ENCODE peak calls at places on chromosomes 7 and 10, in seven cellular contexts. One of them, this sample, is unnamed.

GRCh38 chr10:33114451-33114944 is 156.5 kb upstream of the ITGB1 start:
- DNase-seq in uterus: no peak
- DNase-seq in gastrocnemius medialis: no peak
- DNase-seq in HCT116: no peak
- DNase-seq in cardiac muscle cell: no peak
- DNase-seq in tibial artery: no peak
- DNase-seq in GM23338: no peak
- DNase-seq in this sample: no peak

GRCh38 chr10:63217120-63217605 is 84.0 kb downstream of the NRBF2 start:
- DNase-seq in GM23338: peak
- DNase-seq in uterus: no peak
- DNase-seq in gastrocnemius medialis: no peak
- DNase-seq in tibial artery: no peak
- DNase-seq in cardiac muscle cell: peak
- DNase-seq in HCT116: peak
- DNase-seq in this sample: peak

GRCh38 chr10:114491933-114492332 is 87.6 kb upstream of the AFAP1L2 start:
- DNase-seq in GM23338: no peak
- DNase-seq in uterus: peak
- DNase-seq in gastrocnemius medialis: no peak
- DNase-seq in HCT116: no peak
- DNase-seq in tibial artery: no peak
- DNase-seq in cardiac muscle cell: no peak
- DNase-seq in this sample: no peak

GRCh38 chr10:103695584-103696005 is 159.8 kb downstream of the SH3PXD2A start:
- DNase-seq in cardiac muscle cell: no peak
- DNase-seq in uterus: peak
- DNase-seq in HCT116: no peak
- DNase-seq in gastrocnemius medialis: no peak
- DNase-seq in GM23338: no peak
- DNase-seq in tibial artery: peak
- DNase-seq in this sample: peak

GRCh38 chr7:67438174-67438837 is 441.7 kb downstream of the TYW1 start:
- DNase-seq in gastrocnemius medialis: no peak
- DNase-seq in GM23338: no peak
- DNase-seq in uterus: no peak
- DNase-seq in tibial artery: no peak
- DNase-seq in cardiac muscle cell: no peak
- DNase-seq in HCT116: no peak
- DNase-seq in this sample: no peak

GRCh38 chr10:60069311-60069710 is 163.0 kb upstream of the CCDC6 start:
- DNase-seq in tibial artery: no peak
- DNase-seq in HCT116: no peak
- DNase-seq in cardiac muscle cell: no peak
- DNase-seq in GM23338: no peak
- DNase-seq in uterus: no peak
- DNase-seq in gastrocnemius medialis: no peak
- DNase-seq in this sample: no peak

GRCh38 chr10:117938104-117938503 is 108.6 kb downstream of the RAB11FIP2 start:
- DNase-seq in uterus: no peak
- DNase-seq in HCT116: no peak
- DNase-seq in GM23338: no peak
- DNase-seq in gastrocnemius medialis: no peak
- DNase-seq in tibial artery: no peak
- DNase-seq in cardiac muscle cell: no peak
- DNase-seq in this sample: no peak

GRCh38 chr10:98205351-98205750 is 62.6 kb downstream of the LOXL4 start:
- DNase-seq in gastrocnemius medialis: no peak
- DNase-seq in tibial artery: no peak
- DNase-seq in uterus: no peak
- DNase-seq in GM23338: no peak
- DNase-seq in HCT116: no peak
- DNase-seq in cardiac muscle cell: no peak
- DNase-seq in this sample: no peak

GRCh38 chr10:51965451-51965850 is 266.1 kb upstream of the CSTF2T start:
- DNase-seq in gastrocnemius medialis: no peak
- DNase-seq in tibial artery: no peak
- DNase-seq in GM23338: no peak
- DNase-seq in uterus: no peak
- DNase-seq in cardiac muscle cell: no peak
- DNase-seq in HCT116: no peak
- DNase-seq in this sample: no peak

GRCh38 chr7:30612658-30613265 is 18.1 kb downstream of the GARS1 start:
- DNase-seq in GM23338: no peak
- DNase-seq in cardiac muscle cell: no peak
- DNase-seq in HCT116: no peak
- DNase-seq in tibial artery: no peak
- DNase-seq in uterus: no peak
- DNase-seq in gastrocnemius medialis: no peak
- DNase-seq in this sample: peak

GRCh38 chr10:80511984-80512634 is 25.6 kb upstream of the SH2D4B start:
- DNase-seq in uterus: no peak
- DNase-seq in HCT116: no peak
- DNase-seq in GM23338: no peak
- DNase-seq in cardiac muscle cell: no peak
- DNase-seq in gastrocnemius medialis: no peak
- DNase-seq in tibial artery: peak
- DNase-seq in this sample: no peak

GRCh38 chr7:80923211-80923612 is 4.4 kb upstream of the SEMA3C start:
- DNase-seq in cardiac muscle cell: peak
- DNase-seq in uterus: no peak
- DNase-seq in tibial artery: no peak
- DNase-seq in GM23338: no peak
- DNase-seq in gastrocnemius medialis: no peak
- DNase-seq in HCT116: no peak
- DNase-seq in this sample: peak

GRCh38 chr10:80163741-80164341 is 31.3 kb downstream of the PLAC9 start:
- DNase-seq in GM23338: no peak
- DNase-seq in gastrocnemius medialis: no peak
- DNase-seq in cardiac muscle cell: no peak
- DNase-seq in tibial artery: peak
- DNase-seq in uterus: peak
- DNase-seq in HCT116: no peak
- DNase-seq in this sample: no peak

GRCh38 chr7:20238754-20239324 is 21.7 kb upstream of the MACC1 start:
- DNase-seq in gastrocnemius medialis: no peak
- DNase-seq in tibial artery: no peak
- DNase-seq in GM23338: no peak
- DNase-seq in uterus: no peak
- DNase-seq in HCT116: no peak
- DNase-seq in cardiac muscle cell: no peak
- DNase-seq in this sample: no peak

GRCh38 chr10:49258351-49258683 is 40.7 kb upstream of the C10orf71 start:
- DNase-seq in GM23338: no peak
- DNase-seq in cardiac muscle cell: no peak
- DNase-seq in HCT116: no peak
- DNase-seq in uterus: no peak
- DNase-seq in gastrocnemius medialis: no peak
- DNase-seq in tibial artery: no peak
- DNase-seq in this sample: no peak

GRCh38 chr10:130189466-130190064 is 53.4 kb downstream of the GLRX3 start:
- DNase-seq in uterus: no peak
- DNase-seq in GM23338: no peak
- DNase-seq in cardiac muscle cell: no peak
- DNase-seq in gastrocnemius medialis: no peak
- DNase-seq in tibial artery: no peak
- DNase-seq in HCT116: no peak
- DNase-seq in this sample: no peak

GRCh38 chr7:116231543-116232401 is 21.4 kb downstream of the TES start:
- DNase-seq in uterus: no peak
- DNase-seq in tibial artery: no peak
- DNase-seq in GM23338: no peak
- DNase-seq in gastrocnemius medialis: no peak
- DNase-seq in cardiac muscle cell: peak
- DNase-seq in HCT116: no peak
- DNase-seq in this sample: peak

GRCh38 chr10:117663750-117664149 is 121.2 kb downstream of the EMX2 start:
- DNase-seq in GM23338: no peak
- DNase-seq in tibial artery: no peak
- DNase-seq in HCT116: peak
- DNase-seq in gastrocnemius medialis: no peak
- DNase-seq in uterus: peak
- DNase-seq in cardiac muscle cell: no peak
- DNase-seq in this sample: no peak

GRCh38 chr7:112104153-112104552 is 102.0 kb downstream of the DOCK4 start:
- DNase-seq in gastrocnemius medialis: no peak
- DNase-seq in GM23338: no peak
- DNase-seq in HCT116: no peak
- DNase-seq in cardiac muscle cell: no peak
- DNase-seq in tibial artery: no peak
- DNase-seq in uterus: no peak
- DNase-seq in this sample: no peak

GRCh38 chr7:119572132-119572531 is 700.8 kb upstream of the KCND2 start:
- DNase-seq in uterus: no peak
- DNase-seq in tibial artery: no peak
- DNase-seq in cardiac muscle cell: no peak
- DNase-seq in gastrocnemius medialis: no peak
- DNase-seq in GM23338: no peak
- DNase-seq in HCT116: no peak
- DNase-seq in this sample: no peak

DNA sequence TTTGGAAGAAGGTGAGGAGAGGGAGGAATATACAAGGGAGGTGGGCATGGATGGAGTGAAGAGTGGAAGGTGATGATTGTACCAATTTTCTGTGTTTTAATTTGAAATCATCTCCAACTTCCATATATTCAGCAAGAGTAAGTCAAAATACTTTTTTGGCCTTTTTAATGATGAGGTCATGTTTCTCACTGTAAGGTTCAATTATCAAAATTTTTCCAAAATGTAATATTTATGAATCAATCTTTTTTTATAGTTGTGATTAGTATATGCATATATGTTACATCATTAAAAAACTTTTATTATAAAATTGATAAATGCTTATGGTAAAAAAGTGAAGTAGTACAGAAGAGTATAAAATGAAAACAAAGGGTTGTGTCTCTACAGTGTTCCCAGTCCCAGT is 40.7 kb downstream of the PRKAR2B start:
- DNase-seq in gastrocnemius medialis: no peak
- DNase-seq in GM23338: no peak
- DNase-seq in uterus: no peak
- DNase-seq in HCT116: no peak
- DNase-seq in tibial artery: no peak
- DNase-seq in cardiac muscle cell: no peak
- DNase-seq in this sample: no peak
- H3K27ac ChIP-seq in gastrocnemius medialis: no peak
- H3K27ac ChIP-seq in GM23338: no peak
- H3K27ac ChIP-seq in uterus: no peak
- H3K27ac ChIP-seq in HCT116: no peak
- H3K27ac ChIP-seq in tibial artery: no peak
- H3K27ac ChIP-seq in cardiac muscle cell: no peak
- H3K27ac ChIP-seq in this sample: no peak

DNA sequence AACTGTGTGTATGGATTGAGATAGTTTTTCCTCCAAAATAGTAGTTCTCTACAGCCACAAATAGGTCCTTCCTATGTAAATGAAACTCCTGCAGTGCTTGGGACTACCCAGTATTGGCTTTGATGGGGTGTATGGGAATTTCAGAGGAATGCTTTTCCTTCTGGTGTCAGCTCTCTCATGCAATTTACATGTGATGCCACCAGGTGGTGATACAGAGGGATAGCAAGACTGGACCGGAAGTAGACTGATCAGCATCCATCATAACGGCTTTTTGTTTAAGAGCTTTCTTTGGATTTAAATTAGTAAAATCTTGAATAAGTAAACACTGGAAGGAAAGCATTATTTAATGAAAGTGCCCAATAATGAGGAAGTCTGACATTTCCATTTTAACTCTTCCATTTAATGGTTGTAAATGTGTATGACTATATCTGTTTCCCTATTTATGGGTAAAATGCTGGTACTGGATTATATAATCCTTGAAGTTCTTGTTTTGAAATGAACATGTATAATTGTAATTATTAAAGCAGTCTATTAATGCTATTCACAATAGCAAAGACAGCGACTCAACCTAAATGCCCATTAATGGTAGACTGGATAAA is 22.7 kb downstream of the DYNC1I1 start:
- DNase-seq in gastrocnemius medialis: no peak
- DNase-seq in cardiac muscle cell: no peak
- DNase-seq in GM23338: peak
- DNase-seq in tibial artery: no peak
- DNase-seq in uterus: no peak
- DNase-seq in HCT116: peak
- DNase-seq in this sample: peak
- TF ChIP-seq CTCF in gastrocnemius medialis: no peak
- TF ChIP-seq CTCF in cardiac muscle cell: peak
- TF ChIP-seq CTCF in GM23338: peak
- TF ChIP-seq CTCF in tibial artery: peak
- TF ChIP-seq CTCF in uterus: no peak
- TF ChIP-seq CTCF in HCT116: peak
- TF ChIP-seq CTCF in this sample: peak

DNA sequence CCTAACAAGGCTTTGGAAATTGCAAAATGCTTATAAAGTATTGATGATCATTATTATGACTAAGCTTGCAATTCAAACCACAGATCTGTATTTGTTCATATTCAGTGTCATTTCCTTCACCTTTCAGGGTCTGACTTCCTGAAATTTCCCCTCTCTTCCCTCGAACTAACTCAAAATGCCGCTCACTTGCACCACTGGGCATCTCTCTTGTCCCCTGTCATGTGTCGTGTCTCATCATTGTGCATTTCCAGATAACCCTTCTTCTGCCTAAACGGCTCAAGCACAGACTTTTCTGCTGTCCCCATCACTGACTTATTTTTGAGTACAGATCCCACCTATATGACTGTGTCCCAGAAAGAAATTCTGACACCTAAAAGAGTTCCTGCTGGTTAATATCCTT is 41.0 kb upstream of the CELF2 start:
- DNase-seq in tibial artery: no peak
- DNase-seq in cardiac muscle cell: no peak
- DNase-seq in GM23338: no peak
- DNase-seq in HCT116: no peak
- DNase-seq in uterus: no peak
- DNase-seq in gastrocnemius medialis: no peak
- DNase-seq in this sample: no peak
- H3K27ac ChIP-seq in tibial artery: no peak
- H3K27ac ChIP-seq in cardiac muscle cell: no peak
- H3K27ac ChIP-seq in GM23338: no peak
- H3K27ac ChIP-seq in HCT116: no peak
- H3K27ac ChIP-seq in uterus: no peak
- H3K27ac ChIP-seq in gastrocnemius medialis: no peak
- H3K27ac ChIP-seq in this sample: no peak

GRCh38 chr7:12519682-12520009 is 50.9 kb upstream of the SCIN start:
- DNase-seq in cardiac muscle cell: no peak
- DNase-seq in HCT116: no peak
- DNase-seq in tibial artery: no peak
- DNase-seq in uterus: no peak
- DNase-seq in GM23338: no peak
- DNase-seq in gastrocnemius medialis: no peak
- DNase-seq in this sample: no peak

GRCh38 chr7:12518920-12519681 is 51.4 kb upstream of the SCIN start:
- DNase-seq in HCT116: no peak
- DNase-seq in tibial artery: no peak
- DNase-seq in gastrocnemius medialis: no peak
- DNase-seq in uterus: no peak
- DNase-seq in GM23338: peak
- DNase-seq in cardiac muscle cell: peak
- DNase-seq in this sample: peak

DNA sequence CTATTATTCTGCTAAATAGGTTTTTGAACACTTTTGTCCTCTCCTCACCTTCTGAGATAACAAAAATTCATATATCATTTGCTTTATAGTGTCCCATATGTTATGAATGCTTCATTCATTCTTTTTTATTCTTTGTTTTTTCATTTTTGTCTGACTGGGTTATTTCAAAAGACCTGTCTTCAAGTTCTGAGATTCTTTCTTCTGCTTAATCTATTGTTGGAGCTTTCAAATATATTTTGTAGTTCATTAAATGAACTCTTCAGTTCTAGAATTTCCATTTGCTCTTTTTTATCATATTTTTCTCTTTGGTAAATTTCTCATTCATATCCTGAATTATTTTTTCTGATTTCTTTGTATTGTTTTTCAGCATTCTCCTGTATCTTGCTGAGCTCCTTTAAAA is 53.1 kb upstream of the SCIN start:
- DNase-seq in HCT116: no peak
- DNase-seq in uterus: no peak
- DNase-seq in GM23338: no peak
- DNase-seq in gastrocnemius medialis: no peak
- DNase-seq in tibial artery: no peak
- DNase-seq in cardiac muscle cell: no peak
- DNase-seq in this sample: no peak
- TF ChIP-seq CTCF in HCT116: no peak
- TF ChIP-seq CTCF in uterus: no peak
- TF ChIP-seq CTCF in GM23338: no peak
- TF ChIP-seq CTCF in gastrocnemius medialis: no peak
- TF ChIP-seq CTCF in tibial artery: no peak
- TF ChIP-seq CTCF in cardiac muscle cell: no peak
- TF ChIP-seq CTCF in this sample: no peak

This sample was measured in A673.